ENCODE peak calls at places on chromosomes 7 and 10, in ten cellular contexts. I is esophagus muscularis mucosa, S is GM10248, O is GM12864, U is fibroblast of mammary gland, N is AG09309, L is colonic mucosa, V is AG04449, W is HL-60, Q is BE2C. D is an unnamed sample.

GRCh38 chr7:134771889-134772288 is 7.5 kb upstream of the CALD1 start:
- DNase-seq in I (no peak), S (no peak), O (no peak), U (no peak), N (no peak), L (no peak), V (no peak), W (no peak), Q (no peak), D (no peak)

GRCh38 chr10:5540080-5540479 is 15.3 kb downstream of the CALML3 start:
- DNase-seq in I (no peak), S (no peak), O (no peak), U (no peak), N (no peak), L (no peak), V (no peak), W (no peak), Q (no peak), D (no peak)

GRCh38 chr10:93006435-93007039 is 54.1 kb upstream of the CYP26C1 start:
- DNase-seq in I (no peak), S (peak), O (no peak), U (peak), N (no peak), L (no peak), V (no peak), W (peak), Q (no peak), D (no peak)

GRCh38 chr10:48523212-48523819 is 81.6 kb downstream of the ARHGAP22 start:
- DNase-seq in I (no peak), S (no peak), O (no peak), U (peak), N (peak), L (no peak), V (peak), W (no peak), Q (no peak), D (no peak)

GRCh38 chr10:44636625-44637024 is 251.7 kb upstream of the CXCL12 start:
- DNase-seq in I (no peak), S (no peak), O (no peak), U (no peak), N (no peak), L (no peak), V (no peak), W (no peak), Q (no peak), D (no peak)

GRCh38 chr7:96017877-96018276 is 245.5 kb downstream of the DYNC1I1 start:
- DNase-seq in I (no peak), S (no peak), O (no peak), U (no peak), N (no peak), L (no peak), V (no peak), W (no peak), Q (no peak), D (no peak)

GRCh38 chr7:69211739-69212138 is 386.5 kb upstream of the AUTS2 start:
- DNase-seq in I (no peak), S (no peak), O (no peak), U (no peak), N (no peak), L (no peak), V (no peak), W (no peak), Q (peak), D (no peak)

GRCh38 chr7:71601840-71602239 is 469.9 kb downstream of the GALNT17 start:
- DNase-seq in I (no peak), S (no peak), O (no peak), U (peak), N (no peak), L (no peak), V (no peak), W (no peak), Q (no peak), D (no peak)

GRCh38 chr10:70561051-70561450 is 41.5 kb downstream of the PRF1 start:
- DNase-seq in I (no peak), S (no peak), O (no peak), U (peak), N (peak), L (no peak), V (no peak), W (peak), Q (no peak), D (no peak)

GRCh38 chr7:64630496-64630895 is 35.4 kb upstream of the ZNF107 start:
- DNase-seq in I (no peak), S (no peak), O (no peak), U (peak), N (no peak), L (no peak), V (no peak), W (no peak), Q (peak), D (no peak)

GRCh38 chr10:24722131-24722675 is 1.5 kb downstream of the ARHGAP21 start:
- DNase-seq in I (peak), S (no peak), O (no peak), U (peak), N (no peak), L (no peak), V (no peak), W (no peak), Q (no peak), D (no peak)

GRCh38 chr10:20215547-20216152 is 399.4 kb downstream of the PLXDC2 start:
- DNase-seq in I (no peak), S (no peak), O (no peak), U (no peak), N (no peak), L (no peak), V (no peak), W (no peak), Q (no peak), D (no peak)

GRCh38 chr7:4093035-4093434 is 589.1 kb upstream of the FOXK1 start:
- DNase-seq in I (no peak), S (no peak), O (no peak), U (no peak), N (no peak), L (no peak), V (no peak), W (no peak), Q (no peak), D (no peak)

GRCh38 chr7:18638594-18639452 is 143.3 kb downstream of the HDAC9 start:
- DNase-seq in I (no peak), S (no peak), O (no peak), U (peak), N (peak), L (no peak), V (no peak), W (peak), Q (no peak), D (no peak)

GRCh38 chr7:490461-491291 is 29.0 kb downstream of the PDGFA start:
- DNase-seq in I (no peak), S (peak), O (peak), U (no peak), N (no peak), L (no peak), V (no peak), W (no peak), Q (no peak), D (peak)

GRCh38 chr7:14635955-14636354 is 266.6 kb downstream of the DGKB start:
- DNase-seq in I (no peak), S (no peak), O (no peak), U (no peak), N (no peak), L (no peak), V (no peak), W (no peak), Q (no peak), D (no peak)

GRCh38 chr10:43140414-43140813 is 2.2 kb downstream of the CSGALNACT2 start:
- DNase-seq in I (no peak), S (peak), O (peak), U (peak), N (peak), L (no peak), V (peak), W (peak), Q (no peak), D (peak)

GRCh38 chr7:91940171-91940570 is 491 bp upstream of the AKAP9 start:
- DNase-seq in I (no peak), S (peak), O (no peak), U (peak), N (no peak), L (peak), V (no peak), W (peak), Q (peak), D (no peak)

GRCh38 chr10:69501657-69502056 is 50.4 kb downstream of the TSPAN15 start:
- DNase-seq in I (no peak), S (no peak), O (no peak), U (no peak), N (no peak), L (no peak), V (no peak), W (no peak), Q (no peak), D (no peak)

GRCh38 chr7:28556036-28556435 is 143.7 kb downstream of the CREB5 start:
- DNase-seq in I (no peak), S (no peak), O (no peak), U (no peak), N (no peak), L (no peak), V (no peak), W (no peak), Q (no peak), D (no peak)

GRCh38 chr10:97633921-97634320 is 621 bp upstream of the MORN4 start:
- DNase-seq in I (no peak), S (no peak), O (no peak), U (no peak), N (no peak), L (peak), V (no peak), W (no peak), Q (no peak), D (peak)

GRCh38 chr7:67392596-67393438 is 396.2 kb downstream of the TYW1 start:
- DNase-seq in I (no peak), S (no peak), O (no peak), U (no peak), N (no peak), L (no peak), V (no peak), W (no peak), Q (no peak), D (no peak)

GRCh38 chr10:74255214-74255613 is 104.2 kb downstream of the ADK start:
- DNase-seq in I (no peak), S (no peak), O (no peak), U (no peak), N (no peak), L (no peak), V (no peak), W (peak), Q (no peak), D (no peak)

GRCh38 chr7:47253650-47254080 is 328.2 kb downstream of the TNS3 start:
- DNase-seq in I (no peak), S (peak), O (no peak), U (peak), N (peak), L (peak), V (no peak), W (no peak), Q (peak), D (peak)

GRCh38 chr10:75956624-75957023 is 525.2 kb downstream of the LRMDA start:
- DNase-seq in I (no peak), S (no peak), O (no peak), U (peak), N (no peak), L (no peak), V (no peak), W (peak), Q (peak), D (no peak)

GRCh38 chr10:73873843-73874215 is 526 bp downstream of the CAMK2G start:
- DNase-seq in I (no peak), S (no peak), O (no peak), U (no peak), N (no peak), L (no peak), V (no peak), W (no peak), Q (no peak), D (no peak)

GRCh38 chr10:89426230-89426868 is 12.0 kb downstream of the IFIT5 start:
- DNase-seq in I (no peak), S (peak), O (no peak), U (peak), N (no peak), L (no peak), V (no peak), W (no peak), Q (no peak), D (no peak)

GRCh38 chr7:87312215-87312865 is 33.1 kb upstream of the CROT start:
- DNase-seq in I (no peak), S (peak), O (peak), U (peak), N (peak), L (peak), V (peak), W (peak), Q (peak), D (peak)

GRCh38 chr7:152762056-152762455 is 2.5 kb downstream of the ACTR3B start:
- DNase-seq in I (no peak), S (no peak), O (no peak), U (peak), N (no peak), L (no peak), V (no peak), W (no peak), Q (no peak), D (no peak)

DNA sequence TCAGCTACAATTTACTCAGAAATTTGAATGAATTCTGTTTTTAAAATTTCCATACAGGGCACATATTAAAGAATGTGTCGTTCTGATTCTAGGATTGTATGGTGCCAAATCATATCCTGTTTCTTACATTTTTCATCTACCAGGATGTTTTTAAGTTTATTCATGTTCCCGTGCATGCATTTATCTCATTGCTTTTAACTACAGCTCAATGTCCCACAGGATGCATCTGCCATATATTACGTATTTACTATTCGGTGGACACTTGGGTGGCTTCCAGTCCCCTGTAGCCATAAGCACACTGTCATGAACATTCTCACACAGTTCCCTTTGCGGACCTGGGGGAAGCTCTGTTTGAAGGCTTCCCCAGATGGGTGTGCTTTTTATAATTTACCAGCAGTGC is 122.3 kb downstream of the CCDC71L start:
- DNase-seq in I (peak), S (no peak), O (no peak), U (no peak), N (no peak), L (no peak), V (no peak), W (no peak), Q (no peak), D (no peak)
- TF ChIP-seq CTCF in I (no peak), S (no peak), O (no peak), U (no peak), N (no peak), L (no peak), V (no peak), W (no peak), Q (no peak), D (no peak)

GRCh38 chr10:77907900-77908717 is 18.4 kb downstream of the DLG5 start:
- DNase-seq in I (no peak), S (no peak), O (no peak), U (no peak), N (no peak), L (no peak), V (no peak), W (no peak), Q (no peak), D (no peak)
- TF ChIP-seq CTCF in I (peak), S (peak), O (peak), U (peak), N (no peak), L (peak), V (peak), W (no peak), Q (peak), D (peak)

GRCh38 chr7:127589901-127590300 is 1.7 kb downstream of the ARF5 start:
- DNase-seq in I (no peak), S (no peak), O (no peak), U (no peak), N (no peak), L (no peak), V (no peak), W (no peak), Q (no peak), D (no peak)

GRCh38 chr7:127588697-127589482 is 679 bp downstream of the ARF5 start:
- DNase-seq in I (no peak), S (peak), O (no peak), U (peak), N (no peak), L (peak), V (no peak), W (peak), Q (peak), D (peak)

GRCh38 chr7:127588019-127588696 is at the start of gene ARF5:
- DNase-seq in I (peak), S (peak), O (peak), U (peak), N (peak), L (peak), V (no peak), W (peak), Q (peak), D (peak)

GRCh38 chr7:127586346-127586745 is 950 bp upstream of the GCC1 start:
- DNase-seq in I (no peak), S (no peak), O (no peak), U (no peak), N (no peak), L (no peak), V (no peak), W (no peak), Q (no peak), D (no peak)

DNA sequence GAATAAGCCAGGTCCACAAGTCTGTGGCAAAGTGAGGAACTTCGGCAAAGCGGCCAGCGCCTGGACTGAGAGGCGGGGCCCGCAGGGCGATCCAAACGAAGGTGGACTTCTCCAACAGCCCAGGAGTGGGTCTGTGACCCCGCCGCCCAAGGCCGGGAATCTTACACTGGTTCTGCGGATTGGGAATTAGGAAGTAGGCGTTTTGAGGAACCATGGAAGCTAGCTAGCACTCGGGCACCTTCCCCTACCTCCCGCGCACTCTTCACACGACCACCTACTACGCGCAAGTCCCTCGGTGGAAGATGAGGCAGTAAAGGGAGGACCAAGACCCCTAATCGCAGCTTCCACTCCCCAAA is 570 bp upstream of the ARF5 start:
- DNase-seq in I (no peak), S (no peak), O (no peak), U (no peak), N (no peak), L (no peak), V (no peak), W (no peak), Q (no peak), D (peak)
- TF ChIP-seq CTCF in I (no peak), S (no peak), O (no peak), U (no peak), N (no peak), L (no peak), V (no peak), W (no peak), Q (no peak), D (no peak)

GRCh38 chr10:32187686-32188085 is 131.5 kb upstream of the KIF5B start:
- DNase-seq in I (no peak), S (no peak), O (no peak), U (no peak), N (no peak), L (no peak), V (no peak), W (no peak), Q (no peak), D (no peak)

GRCh38 chr10:32190890-32191491 is 134.8 kb upstream of the KIF5B start:
- DNase-seq in I (no peak), S (peak), O (peak), U (peak), N (no peak), L (no peak), V (no peak), W (peak), Q (no peak), D (peak)

GRCh38 chr10:32189400-32190084 is 133.3 kb upstream of the KIF5B start:
- DNase-seq in I (no peak), S (no peak), O (no peak), U (peak), N (no peak), L (peak), V (no peak), W (no peak), Q (no peak), D (no peak)
- TF ChIP-seq CTCF in I (no peak), S (no peak), O (no peak), U (peak), N (peak), L (peak), V (peak), W (no peak), Q (peak), D (no peak)